ENCODE peak calls at places on chromosomes 4 and X, in ten cellular contexts. W is HFFc6; F is endothelial cell; U is amniotic epithelial cell; I is AML-193; V is astrocyte of the spinal cord; R is memory B cell; Q is T-helper 1 cell; P is activated CD4-positive, CD25-positive, alpha-beta regulatory T cell; H is EL. O is an unnamed sample.

GRCh38 chr4:134388351-134388750 is 186.8 kb upstream of the PABPC4L start:
- DNase-seq in W (no peak), F (no peak), U (no peak), I (no peak), V (no peak), R (no peak), Q (no peak), P (no peak), H (no peak), O (no peak)

GRCh38 chr4:121138014-121138413 is 26.1 kb downstream of the TNIP3 start:
- DNase-seq in W (no peak), F (no peak), U (no peak), I (no peak), V (no peak), R (no peak), Q (no peak), P (no peak), H (no peak), O (no peak)

GRCh38 chr4:132839070-132839469 is 310.0 kb upstream of the PCDH10 start:
- DNase-seq in W (no peak), F (no peak), U (peak), I (no peak), V (no peak), R (no peak), Q (no peak), P (no peak), H (no peak), O (no peak)

GRCh38 chr4:783133-783541 is 42.8 kb downstream of the CPLX1 start:
- DNase-seq in W (no peak), F (no peak), U (no peak), I (no peak), V (no peak), R (no peak), Q (no peak), P (no peak), H (no peak), O (no peak)

GRCh38 chr4:8038702-8039251 is 99.1 kb upstream of the AFAP1 start:
- DNase-seq in W (no peak), F (no peak), U (no peak), I (no peak), V (no peak), R (no peak), Q (no peak), P (no peak), H (no peak), O (no peak)

GRCh38 chr4:105399535-105400161 is 74.2 kb downstream of the PPA2 start:
- DNase-seq in W (peak), F (no peak), U (peak), I (no peak), V (peak), R (no peak), Q (no peak), P (no peak), H (peak), O (peak)

GRCh38 chrX:77003956-77004355 is 443.2 kb upstream of the FGF16 start:
- DNase-seq in W (no peak), F (no peak), U (no peak), I (no peak), V (peak), R (no peak), Q (no peak), P (no peak), H (no peak), O (peak)

GRCh38 chr4:108943971-108944370 is 181.1 kb upstream of the ETNPPL start:
- DNase-seq in W (no peak), F (no peak), U (peak), I (no peak), V (no peak), R (no peak), Q (no peak), P (no peak), H (no peak), O (no peak)

GRCh38 chr4:76892001-76892400 is 5.9 kb downstream of the SOWAHB start:
- DNase-seq in W (no peak), F (no peak), U (no peak), I (no peak), V (no peak), R (no peak), Q (no peak), P (no peak), H (peak), O (no peak)

GRCh38 chr4:15659768-15660394 is 4.7 kb upstream of the FBXL5 start:
- DNase-seq in W (no peak), F (no peak), U (peak), I (peak), V (no peak), R (no peak), Q (no peak), P (no peak), H (peak), O (no peak)

GRCh38 chr4:6773106-6773505 is 9.4 kb upstream of the KIAA0232 start:
- DNase-seq in W (no peak), F (no peak), U (peak), I (no peak), V (peak), R (no peak), Q (no peak), P (no peak), H (no peak), O (peak)

GRCh38 chr4:87038837-87039715 is 104.3 kb downstream of the AFF1 start:
- DNase-seq in W (peak), F (no peak), U (peak), I (no peak), V (peak), R (no peak), Q (no peak), P (no peak), H (peak), O (peak)

GRCh38 chrX:53239474-53239873 is 14.5 kb upstream of the KDM5C start:
- DNase-seq in W (no peak), F (peak), U (no peak), I (no peak), V (no peak), R (no peak), Q (no peak), P (peak), H (no peak), O (no peak)

GRCh38 chrX:86348669-86349068 is 200.4 kb downstream of the DACH2 start:
- DNase-seq in W (no peak), F (peak), U (no peak), I (no peak), V (no peak), R (no peak), Q (no peak), P (no peak), H (no peak), O (no peak)

GRCh38 chr4:1187182-1187581 is 14.8 kb upstream of the SPON2 start:
- DNase-seq in W (no peak), F (no peak), U (peak), I (no peak), V (no peak), R (no peak), Q (no peak), P (no peak), H (no peak), O (no peak)

O was measured in astrocyte of the hippocampus.